ENCODE peak calls at places on chromosomes 3 and 15, in eight cellular contexts. G is omental fat pad, S is left lung, V is AG04450, K is psoas muscle, F is B cell, H is mucosa of descending colon, O is spleen. E is an unnamed sample.

GRCh38 chr3:121411554-121411953 is 134.2 kb downstream of the POLQ start:
- DNase-seq in G (no peak), S (no peak), V (no peak), K (no peak), F (no peak), H (no peak), O (no peak), E (no peak)

GRCh38 chr3:49415931-49416601 is 3.8 kb downstream of the TCTA start:
- DNase-seq in G (no peak), S (no peak), V (no peak), K (no peak), F (peak), H (peak), O (peak), E (no peak)

GRCh38 chr3:39637807-39638206 is 170.3 kb downstream of the MOBP start:
- DNase-seq in G (no peak), S (no peak), V (no peak), K (no peak), F (no peak), H (no peak), O (no peak), E (no peak)

GRCh38 chr3:163056874-163057497 is 1560.4 kb downstream of the OTOL1 start:
- DNase-seq in G (peak), S (no peak), V (peak), K (no peak), F (no peak), H (no peak), O (no peak), E (no peak)

GRCh38 chr3:12709334-12709733 is 45.4 kb upstream of the RAF1 start:
- DNase-seq in G (no peak), S (no peak), V (no peak), K (no peak), F (no peak), H (no peak), O (no peak), E (no peak)

GRCh38 chr3:178203650-178204049 is 332.6 kb upstream of the KCNMB2 start:
- DNase-seq in G (no peak), S (no peak), V (no peak), K (no peak), F (no peak), H (no peak), O (no peak), E (no peak)

GRCh38 chr3:119206611-119207511 is 33.5 kb downstream of the UPK1B start:
- DNase-seq in G (no peak), S (no peak), V (no peak), K (no peak), F (no peak), H (no peak), O (peak), E (no peak)

GRCh38 chr15:70323111-70323851 is 225.6 kb upstream of the TLE3 start:
- DNase-seq in G (no peak), S (no peak), V (no peak), K (peak), F (no peak), H (no peak), O (no peak), E (no peak)

GRCh38 chr3:17931121-17931520 is 188.7 kb upstream of the TBC1D5 start:
- DNase-seq in G (no peak), S (no peak), V (no peak), K (no peak), F (no peak), H (no peak), O (no peak), E (no peak)

GRCh38 chr3:186025161-186025560 is 83.7 kb downstream of the ETV5 start:
- DNase-seq in G (no peak), S (no peak), V (peak), K (no peak), F (no peak), H (no peak), O (no peak), E (no peak)

GRCh38 chr3:176376531-176376930 is 820.8 kb downstream of the TBL1XR1 start:
- DNase-seq in G (no peak), S (no peak), V (no peak), K (no peak), F (no peak), H (no peak), O (no peak), E (no peak)

GRCh38 chr3:83169473-83169872 is 1408.0 kb upstream of the GBE1 start:
- DNase-seq in G (no peak), S (no peak), V (no peak), K (no peak), F (no peak), H (no peak), O (no peak), E (no peak)

GRCh38 chr15:60912984-60913697 is 316.0 kb downstream of the RORA start:
- DNase-seq in G (no peak), S (no peak), V (no peak), K (no peak), F (no peak), H (no peak), O (no peak), E (no peak)

GRCh38 chr3:79246875-79247274 is 520.9 kb downstream of the ROBO1 start:
- DNase-seq in G (no peak), S (no peak), V (no peak), K (no peak), F (no peak), H (no peak), O (no peak), E (no peak)

GRCh38 chr3:146542179-146542578 is 2.2 kb downstream of the PLSCR1 start:
- DNase-seq in G (no peak), S (no peak), V (no peak), K (no peak), F (no peak), H (no peak), O (no peak), E (no peak)

GRCh38 chr3:146543461-146544012 is 870 bp downstream of the PLSCR1 start:
- DNase-seq in G (no peak), S (no peak), V (no peak), K (no peak), F (no peak), H (no peak), O (no peak), E (no peak)

GRCh38 chr3:146542968-146543367 is 1.4 kb downstream of the PLSCR1 start:
- DNase-seq in G (no peak), S (no peak), V (no peak), K (no peak), F (no peak), H (no peak), O (no peak), E (no peak)

GRCh38 chr3:146544929-146545528 is 622 bp upstream of the PLSCR1 start:
- DNase-seq in G (no peak), S (no peak), V (no peak), K (no peak), F (no peak), H (no peak), O (no peak), E (no peak)

DNA sequence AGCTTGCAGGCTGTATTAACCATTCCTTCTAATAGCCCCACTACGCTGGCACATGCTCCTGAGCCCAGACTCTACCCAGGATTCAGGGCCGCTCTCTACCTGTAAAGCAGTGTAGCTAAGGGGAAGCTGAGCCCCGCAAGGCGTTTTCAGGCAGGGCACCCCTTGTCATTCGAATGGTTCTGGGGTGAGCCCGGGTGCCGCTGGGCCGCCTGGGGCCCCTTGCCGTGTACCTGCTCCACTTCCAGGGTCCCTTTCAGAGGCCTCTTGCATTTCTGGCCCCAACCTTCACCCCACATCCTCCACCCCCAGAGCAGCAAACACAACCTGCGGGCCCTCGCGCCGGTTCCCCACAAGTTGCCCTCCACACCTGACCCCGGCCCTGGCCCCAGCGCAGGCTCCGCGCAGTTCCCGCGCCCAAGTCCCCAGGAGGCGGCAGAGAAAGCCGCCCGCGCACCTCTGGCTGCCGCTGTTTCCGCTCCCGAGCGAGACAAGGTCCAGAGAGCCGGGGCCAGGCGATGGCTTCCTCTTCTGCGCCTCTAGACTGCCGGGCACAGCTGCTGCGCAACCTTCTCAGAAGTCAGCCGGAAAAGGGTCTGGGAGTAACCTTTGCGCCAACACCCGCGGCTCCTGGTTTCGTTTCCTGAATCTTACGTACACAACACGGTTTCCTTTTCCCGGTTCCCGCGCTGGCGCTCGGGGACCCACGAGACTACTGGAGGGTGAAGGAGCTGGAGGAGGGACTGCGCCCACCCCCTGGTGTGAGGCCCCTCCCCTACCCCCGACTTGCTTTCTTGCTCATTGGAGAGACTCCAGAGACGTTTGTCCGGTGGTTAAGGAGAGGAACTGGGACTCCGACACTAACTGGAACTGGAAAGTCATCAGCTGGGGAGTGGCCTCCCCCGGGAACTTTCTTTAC is at the start of gene PLSCR1:
- DNase-seq in G (peak), S (peak), V (peak), K (peak), F (peak), H (peak), O (peak), E (peak)
- TF ChIP-seq CTCF in G (no peak), S (no peak), V (no peak), K (no peak), F (no peak), H (no peak), O (no peak), E (no peak)

GRCh38 chr3:8421267-8421666 is 80.4 kb upstream of the LMCD1 start:
- DNase-seq in G (no peak), S (no peak), V (no peak), K (no peak), F (no peak), H (no peak), O (no peak), E (no peak)
- TF ChIP-seq CTCF in G (no peak), S (no peak), V (no peak), K (no peak), F (no peak), H (no peak), O (no peak), E (peak)

DNA sequence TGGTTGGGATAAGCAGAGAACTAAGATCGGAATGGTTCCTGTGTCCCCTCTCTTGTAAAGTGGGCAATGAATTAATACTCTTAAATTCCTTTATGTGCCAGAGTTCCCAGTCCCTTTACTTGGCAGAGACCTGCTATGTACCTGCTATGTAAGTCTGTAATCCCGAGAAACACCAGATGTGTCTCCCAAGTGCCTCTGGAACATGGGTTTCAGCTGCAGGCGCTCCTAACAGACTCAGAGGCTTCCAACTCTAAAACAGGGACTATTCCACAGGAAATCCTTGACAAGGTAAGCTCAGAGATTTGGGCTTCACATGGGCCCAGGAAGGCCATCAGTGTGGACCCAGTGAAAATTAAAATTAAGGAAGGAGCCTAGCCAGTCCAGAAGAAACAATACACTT is 117.7 kb upstream of the PLCL2 start:
- DNase-seq in G (no peak), S (no peak), V (no peak), K (no peak), F (no peak), H (no peak), O (no peak), E (no peak)
- TF ChIP-seq CTCF in G (no peak), S (no peak), V (no peak), K (no peak), F (no peak), H (no peak), O (no peak), E (no peak)

GRCh38 chr3:71652786-71653419 is 69.4 kb upstream of the FOXP1 start:
- DNase-seq in G (no peak), S (peak), V (peak), K (peak), F (peak), H (no peak), O (no peak), E (no peak)
- TF ChIP-seq CTCF in G (no peak), S (peak), V (peak), K (peak), F (peak), H (no peak), O (peak), E (peak)

DNA sequence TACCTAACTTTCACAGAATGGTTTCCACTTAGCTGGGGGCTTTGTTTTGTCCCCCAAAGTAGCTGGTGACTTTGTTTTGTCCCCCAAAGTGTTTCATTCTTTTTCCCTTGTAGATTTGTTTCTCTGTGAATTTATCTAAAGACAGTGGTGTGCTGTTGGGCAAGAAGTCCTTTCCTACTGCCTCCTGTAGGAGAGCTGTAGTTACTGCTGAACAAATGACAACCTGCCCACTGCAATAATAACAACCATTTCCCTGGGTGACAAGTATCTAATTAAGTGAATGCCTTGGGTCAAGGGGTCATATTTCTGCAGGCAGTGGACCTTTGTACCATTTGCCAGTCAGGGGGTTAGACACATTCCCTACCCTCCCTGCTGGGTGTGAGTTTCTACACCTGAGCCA is 125.4 kb upstream of the BFSP2 start:
- DNase-seq in G (no peak), S (no peak), V (no peak), K (no peak), F (no peak), H (no peak), O (no peak), E (no peak)
- TF ChIP-seq CTCF in G (no peak), S (no peak), V (no peak), K (no peak), F (no peak), H (no peak), O (no peak), E (peak)

GRCh38 chr15:77507911-77508310 is 87.2 kb downstream of the HMG20A start:
- DNase-seq in G (no peak), S (no peak), V (no peak), K (no peak), F (no peak), H (no peak), O (no peak), E (no peak)

GRCh38 chr15:77504871-77505270 is 84.2 kb downstream of the HMG20A start:
- DNase-seq in G (no peak), S (no peak), V (no peak), K (no peak), F (no peak), H (no peak), O (no peak), E (no peak)

GRCh38 chr15:77505556-77505955 is 84.9 kb downstream of the HMG20A start:
- DNase-seq in G (no peak), S (no peak), V (no peak), K (no peak), F (no peak), H (no peak), O (no peak), E (no peak)

GRCh38 chr15:77507151-77507847 is 86.6 kb downstream of the HMG20A start:
- DNase-seq in G (no peak), S (peak), V (no peak), K (peak), F (no peak), H (peak), O (no peak), E (no peak)

GRCh38 chr15:77506311-77507150 is 85.8 kb downstream of the HMG20A start:
- DNase-seq in G (no peak), S (peak), V (no peak), K (peak), F (no peak), H (peak), O (peak), E (no peak)
- TF ChIP-seq CTCF in G (no peak), S (no peak), V (no peak), K (no peak), F (no peak), H (no peak), O (no peak), E (no peak)

GRCh38 chr3:71998995-71999673 is 214.2 kb upstream of the PROK2 start:
- DNase-seq in G (no peak), S (no peak), V (peak), K (no peak), F (no peak), H (no peak), O (no peak), E (no peak)
- TF ChIP-seq CTCF in G (no peak), S (no peak), V (no peak), K (no peak), F (no peak), H (no peak), O (no peak), E (no peak)

E was measured in chondrocyte.